ENCODE peak calls at places on chromosomes 2 and 18, in six cellular contexts. One of them, this sample, is unnamed.

GRCh38 chr2:38685116-38685735 is 19.3 kb downstream of the GALM start:
- DNase-seq in CD14-positive monocyte: no peak
- DNase-seq in endothelial cell: no peak
- DNase-seq in AML-193: no peak
- DNase-seq in head of caudate nucleus: no peak
- DNase-seq in NCI-H2171 treated with DMSO at 0.1 percent for 48 hours: no peak
- DNase-seq in this sample: no peak

GRCh38 chr2:210259687-210260086 is 34.4 kb upstream of the ACADL start:
- DNase-seq in CD14-positive monocyte: no peak
- DNase-seq in endothelial cell: no peak
- DNase-seq in AML-193: no peak
- DNase-seq in head of caudate nucleus: no peak
- DNase-seq in NCI-H2171 treated with DMSO at 0.1 percent for 48 hours: no peak
- DNase-seq in this sample: no peak

GRCh38 chr18:3599235-3599634 is 149.3 kb downstream of the TGIF1 start:
- DNase-seq in CD14-positive monocyte: no peak
- DNase-seq in endothelial cell: no peak
- DNase-seq in AML-193: no peak
- DNase-seq in head of caudate nucleus: no peak
- DNase-seq in NCI-H2171 treated with DMSO at 0.1 percent for 48 hours: no peak
- DNase-seq in this sample: no peak

GRCh38 chr2:164112105-164112504 is 376.3 kb upstream of the FIGN start:
- DNase-seq in CD14-positive monocyte: no peak
- DNase-seq in endothelial cell: no peak
- DNase-seq in AML-193: no peak
- DNase-seq in head of caudate nucleus: no peak
- DNase-seq in NCI-H2171 treated with DMSO at 0.1 percent for 48 hours: no peak
- DNase-seq in this sample: no peak

GRCh38 chr18:76494541-76495403 is at the start of gene ZNF516:
- DNase-seq in CD14-positive monocyte: no peak
- DNase-seq in endothelial cell: peak; percentile 65
- DNase-seq in AML-193: no peak
- DNase-seq in head of caudate nucleus: peak; percentile 45
- DNase-seq in NCI-H2171 treated with DMSO at 0.1 percent for 48 hours: peak; percentile 26
- DNase-seq in this sample: no peak

GRCh38 chr2:120541972-120542670 is 193.5 kb upstream of the GLI2 start:
- DNase-seq in CD14-positive monocyte: no peak
- DNase-seq in endothelial cell: no peak
- DNase-seq in AML-193: no peak
- DNase-seq in head of caudate nucleus: no peak
- DNase-seq in NCI-H2171 treated with DMSO at 0.1 percent for 48 hours: no peak
- DNase-seq in this sample: no peak

GRCh38 chr2:232873909-232874641 is 4.0 kb downstream of the SNORC start:
- DNase-seq in CD14-positive monocyte: no peak
- DNase-seq in endothelial cell: no peak
- DNase-seq in AML-193: no peak
- DNase-seq in head of caudate nucleus: no peak
- DNase-seq in NCI-H2171 treated with DMSO at 0.1 percent for 48 hours: no peak
- DNase-seq in this sample: no peak

GRCh38 chr2:134070281-134070731 is 183.6 kb upstream of the MGAT5 start:
- DNase-seq in CD14-positive monocyte: no peak
- DNase-seq in endothelial cell: no peak
- DNase-seq in AML-193: no peak
- DNase-seq in head of caudate nucleus: no peak
- DNase-seq in NCI-H2171 treated with DMSO at 0.1 percent for 48 hours: no peak
- DNase-seq in this sample: no peak

GRCh38 chr2:1781291-1782080 is 37.2 kb upstream of the PXDN start:
- DNase-seq in CD14-positive monocyte: no peak
- DNase-seq in endothelial cell: no peak
- DNase-seq in AML-193: no peak
- DNase-seq in head of caudate nucleus: no peak
- DNase-seq in NCI-H2171 treated with DMSO at 0.1 percent for 48 hours: no peak
- DNase-seq in this sample: no peak

GRCh38 chr2:67471681-67472080 is 74.5 kb downstream of the ETAA1 start:
- DNase-seq in CD14-positive monocyte: no peak
- DNase-seq in endothelial cell: no peak
- DNase-seq in AML-193: no peak
- DNase-seq in head of caudate nucleus: no peak
- DNase-seq in NCI-H2171 treated with DMSO at 0.1 percent for 48 hours: no peak
- DNase-seq in this sample: no peak

GRCh38 chr2:179106342-179107178 is 56.6 kb upstream of the CCDC141 start:
- DNase-seq in CD14-positive monocyte: peak; percentile 55
- DNase-seq in endothelial cell: no peak
- DNase-seq in AML-193: peak; percentile 10
- DNase-seq in head of caudate nucleus: no peak
- DNase-seq in NCI-H2171 treated with DMSO at 0.1 percent for 48 hours: peak; percentile 41
- DNase-seq in this sample: no peak

GRCh38 chr2:46798041-46798440 is 117.6 kb downstream of the MCFD2 start:
- DNase-seq in CD14-positive monocyte: no peak
- DNase-seq in endothelial cell: no peak
- DNase-seq in AML-193: no peak
- DNase-seq in head of caudate nucleus: no peak
- DNase-seq in NCI-H2171 treated with DMSO at 0.1 percent for 48 hours: no peak
- DNase-seq in this sample: no peak

GRCh38 chr2:177669625-177670330 is 277.2 kb downstream of the AGPS start:
- DNase-seq in CD14-positive monocyte: no peak
- DNase-seq in endothelial cell: no peak
- DNase-seq in AML-193: no peak
- DNase-seq in head of caudate nucleus: no peak
- DNase-seq in NCI-H2171 treated with DMSO at 0.1 percent for 48 hours: no peak
- DNase-seq in this sample: no peak

GRCh38 chr2:192123847-192124246 is 70.9 kb downstream of the TMEFF2 start:
- DNase-seq in CD14-positive monocyte: no peak
- DNase-seq in endothelial cell: no peak
- DNase-seq in AML-193: no peak
- DNase-seq in head of caudate nucleus: no peak
- DNase-seq in NCI-H2171 treated with DMSO at 0.1 percent for 48 hours: no peak
- DNase-seq in this sample: no peak

GRCh38 chr2:7557376-7557775 is 640.2 kb downstream of the RNF144A start:
- DNase-seq in CD14-positive monocyte: no peak
- DNase-seq in endothelial cell: no peak
- DNase-seq in AML-193: no peak
- DNase-seq in head of caudate nucleus: no peak
- DNase-seq in NCI-H2171 treated with DMSO at 0.1 percent for 48 hours: no peak
- DNase-seq in this sample: no peak

GRCh38 chr2:20349457-20350034 is 1.1 kb downstream of the PUM2 start:
- DNase-seq in CD14-positive monocyte: no peak
- DNase-seq in endothelial cell: no peak
- DNase-seq in AML-193: no peak
- DNase-seq in head of caudate nucleus: no peak
- DNase-seq in NCI-H2171 treated with DMSO at 0.1 percent for 48 hours: peak; percentile 65
- DNase-seq in this sample: no peak

GRCh38 chr18:79916546-79917350 is 34.7 kb downstream of the SLC66A2 start:
- DNase-seq in CD14-positive monocyte: no peak
- DNase-seq in endothelial cell: no peak
- DNase-seq in AML-193: no peak
- DNase-seq in head of caudate nucleus: no peak
- DNase-seq in NCI-H2171 treated with DMSO at 0.1 percent for 48 hours: no peak
- DNase-seq in this sample: no peak

GRCh38 chr2:58896600-58896999 is 655.5 kb upstream of the FANCL start:
- DNase-seq in CD14-positive monocyte: no peak
- DNase-seq in endothelial cell: no peak
- DNase-seq in AML-193: no peak
- DNase-seq in head of caudate nucleus: no peak
- DNase-seq in NCI-H2171 treated with DMSO at 0.1 percent for 48 hours: no peak
- DNase-seq in this sample: no peak

GRCh38 chr2:152617464-152618187 is 99.6 kb downstream of the PRPF40A start:
- DNase-seq in CD14-positive monocyte: no peak
- DNase-seq in endothelial cell: no peak
- DNase-seq in AML-193: no peak
- DNase-seq in head of caudate nucleus: no peak
- DNase-seq in NCI-H2171 treated with DMSO at 0.1 percent for 48 hours: no peak
- DNase-seq in this sample: no peak

GRCh38 chr2:109447251-109447661 is 166.5 kb downstream of the SEPTIN10 start:
- DNase-seq in CD14-positive monocyte: no peak
- DNase-seq in endothelial cell: no peak
- DNase-seq in AML-193: no peak
- DNase-seq in head of caudate nucleus: no peak
- DNase-seq in NCI-H2171 treated with DMSO at 0.1 percent for 48 hours: peak; percentile 67
- DNase-seq in this sample: no peak

GRCh38 chr18:9380101-9380500 is 45.5 kb downstream of the TWSG1 start:
- DNase-seq in CD14-positive monocyte: no peak
- DNase-seq in endothelial cell: no peak
- DNase-seq in AML-193: no peak
- DNase-seq in head of caudate nucleus: no peak
- DNase-seq in NCI-H2171 treated with DMSO at 0.1 percent for 48 hours: no peak
- DNase-seq in this sample: no peak

GRCh38 chr2:220278022-220278421 is 650.6 kb downstream of the SLC4A3 start:
- DNase-seq in CD14-positive monocyte: no peak
- DNase-seq in endothelial cell: no peak
- DNase-seq in AML-193: no peak
- DNase-seq in head of caudate nucleus: no peak
- DNase-seq in NCI-H2171 treated with DMSO at 0.1 percent for 48 hours: no peak
- DNase-seq in this sample: no peak

GRCh38 chr2:17916584-17916983 is 38.1 kb downstream of the KCNS3 start:
- DNase-seq in CD14-positive monocyte: no peak
- DNase-seq in endothelial cell: no peak
- DNase-seq in AML-193: no peak
- DNase-seq in head of caudate nucleus: no peak
- DNase-seq in NCI-H2171 treated with DMSO at 0.1 percent for 48 hours: no peak
- DNase-seq in this sample: no peak

GRCh38 chr2:39640107-39640506 is 25.6 kb upstream of the TMEM178A start:
- DNase-seq in CD14-positive monocyte: no peak
- DNase-seq in endothelial cell: no peak
- DNase-seq in AML-193: no peak
- DNase-seq in head of caudate nucleus: no peak
- DNase-seq in NCI-H2171 treated with DMSO at 0.1 percent for 48 hours: no peak
- DNase-seq in this sample: no peak

GRCh38 chr2:58971511-58971910 is 730.4 kb upstream of the FANCL start:
- DNase-seq in CD14-positive monocyte: no peak
- DNase-seq in endothelial cell: no peak
- DNase-seq in AML-193: no peak
- DNase-seq in head of caudate nucleus: no peak
- DNase-seq in NCI-H2171 treated with DMSO at 0.1 percent for 48 hours: no peak
- DNase-seq in this sample: no peak

GRCh38 chr2:187213788-187214187 is 234.3 kb downstream of the CALCRL start:
- DNase-seq in CD14-positive monocyte: no peak
- DNase-seq in endothelial cell: no peak
- DNase-seq in AML-193: no peak
- DNase-seq in head of caudate nucleus: no peak
- DNase-seq in NCI-H2171 treated with DMSO at 0.1 percent for 48 hours: no peak
- DNase-seq in this sample: no peak

GRCh38 chr2:173881886-173882285 is 83.3 kb downstream of the SP3 start:
- DNase-seq in CD14-positive monocyte: no peak
- DNase-seq in endothelial cell: no peak
- DNase-seq in AML-193: no peak
- DNase-seq in head of caudate nucleus: no peak
- DNase-seq in NCI-H2171 treated with DMSO at 0.1 percent for 48 hours: no peak
- DNase-seq in this sample: no peak

GRCh38 chr18:76897257-76897656 is 74.9 kb downstream of the ZNF236 start:
- DNase-seq in CD14-positive monocyte: no peak
- DNase-seq in endothelial cell: no peak
- DNase-seq in AML-193: no peak
- DNase-seq in head of caudate nucleus: no peak
- DNase-seq in NCI-H2171 treated with DMSO at 0.1 percent for 48 hours: no peak
- DNase-seq in this sample: no peak

GRCh38 chr2:24837996-24838513 is 44.8 kb downstream of the CENPO start:
- DNase-seq in CD14-positive monocyte: no peak
- DNase-seq in endothelial cell: no peak
- DNase-seq in AML-193: no peak
- DNase-seq in head of caudate nucleus: no peak
- DNase-seq in NCI-H2171 treated with DMSO at 0.1 percent for 48 hours: no peak
- DNase-seq in this sample: no peak

GRCh38 chr2:20352230-20353216 is 1.9 kb upstream of the PUM2 start:
- DNase-seq in CD14-positive monocyte: no peak
- DNase-seq in endothelial cell: no peak
- DNase-seq in AML-193: no peak
- DNase-seq in head of caudate nucleus: no peak
- DNase-seq in NCI-H2171 treated with DMSO at 0.1 percent for 48 hours: peak; percentile 46
- DNase-seq in this sample: no peak

GRCh38 chr2:100610381-100610831 is 47.6 kb downstream of the PDCL3 start:
- DNase-seq in CD14-positive monocyte: peak; percentile 52
- DNase-seq in endothelial cell: peak; percentile 92
- DNase-seq in AML-193: peak; percentile 8
- DNase-seq in head of caudate nucleus: peak; percentile 92
- DNase-seq in NCI-H2171 treated with DMSO at 0.1 percent for 48 hours: peak; percentile 23
- DNase-seq in this sample: no peak

GRCh38 chr18:36772339-36772738 is 56.5 kb downstream of the TPGS2 start:
- DNase-seq in CD14-positive monocyte: no peak
- DNase-seq in endothelial cell: no peak
- DNase-seq in AML-193: no peak
- DNase-seq in head of caudate nucleus: no peak
- DNase-seq in NCI-H2171 treated with DMSO at 0.1 percent for 48 hours: no peak
- DNase-seq in this sample: no peak

This sample was measured in vagina.